ENCODE peak calls at places on chromosomes 12 and 14, in six cellular contexts. One of them, this sample, is unnamed.

GRCh38 chr12:49357099-49357678 is 10.1 kb upstream of the SPATS2 start:
- DNase-seq in right lobe of liver: no peak
- DNase-seq in activated CD4-positive, alpha-beta T cell treated with anti-CD3 and anti-CD28 coated beads, Interleukin-2, amount 10 ng/mL, durations not matched to agents 7 days and 5 days: no peak
- DNase-seq in thoracic aorta: no peak
- DNase-seq in progenitor cell of endocrine pancreas: no peak
- DNase-seq in stimulated activated CD4-positive, alpha-beta T cell treated with anti-CD3 and anti-CD28 coated beads, Interleukin-2, amount 100 ng/mL, for 24 hours: no peak
- DNase-seq in this sample: no peak

GRCh38 chr12:30996255-30996654 is 69.7 kb downstream of the TSPAN11 start:
- DNase-seq in thoracic aorta: no peak
- DNase-seq in stimulated activated CD4-positive, alpha-beta T cell treated with anti-CD3 and anti-CD28 coated beads, Interleukin-2, amount 100 ng/mL, for 24 hours: no peak
- DNase-seq in activated CD4-positive, alpha-beta T cell treated with anti-CD3 and anti-CD28 coated beads, Interleukin-2, amount 10 ng/mL, durations not matched to agents 7 days and 5 days: no peak
- DNase-seq in right lobe of liver: no peak
- DNase-seq in progenitor cell of endocrine pancreas: no peak
- DNase-seq in this sample: no peak

GRCh38 chr12:130970908-130971233 is 17.2 kb downstream of the ADGRD1 start:
- DNase-seq in stimulated activated CD4-positive, alpha-beta T cell treated with anti-CD3 and anti-CD28 coated beads, Interleukin-2, amount 100 ng/mL, for 24 hours: no peak
- DNase-seq in activated CD4-positive, alpha-beta T cell treated with anti-CD3 and anti-CD28 coated beads, Interleukin-2, amount 10 ng/mL, durations not matched to agents 7 days and 5 days: no peak
- DNase-seq in thoracic aorta: no peak
- DNase-seq in progenitor cell of endocrine pancreas: no peak
- DNase-seq in right lobe of liver: no peak
- DNase-seq in this sample: peak; percentile 26

GRCh38 chr12:116975779-116976393 is 65.1 kb downstream of the FBXW8 start:
- DNase-seq in thoracic aorta: no peak
- DNase-seq in right lobe of liver: no peak
- DNase-seq in activated CD4-positive, alpha-beta T cell treated with anti-CD3 and anti-CD28 coated beads, Interleukin-2, amount 10 ng/mL, durations not matched to agents 7 days and 5 days: no peak
- DNase-seq in progenitor cell of endocrine pancreas: no peak
- DNase-seq in stimulated activated CD4-positive, alpha-beta T cell treated with anti-CD3 and anti-CD28 coated beads, Interleukin-2, amount 100 ng/mL, for 24 hours: no peak
- DNase-seq in this sample: no peak

GRCh38 chr14:67943947-67944346 is 124.4 kb downstream of the RAD51B start:
- DNase-seq in thoracic aorta: peak; percentile 54
- DNase-seq in right lobe of liver: peak; percentile 31
- DNase-seq in stimulated activated CD4-positive, alpha-beta T cell treated with anti-CD3 and anti-CD28 coated beads, Interleukin-2, amount 100 ng/mL, for 24 hours: peak; percentile 34
- DNase-seq in activated CD4-positive, alpha-beta T cell treated with anti-CD3 and anti-CD28 coated beads, Interleukin-2, amount 10 ng/mL, durations not matched to agents 7 days and 5 days: peak; percentile 63
- DNase-seq in progenitor cell of endocrine pancreas: peak; percentile 51
- DNase-seq in this sample: no peak

GRCh38 chr12:41407240-41407799 is 219.2 kb downstream of the PDZRN4 start:
- DNase-seq in thoracic aorta: no peak
- DNase-seq in stimulated activated CD4-positive, alpha-beta T cell treated with anti-CD3 and anti-CD28 coated beads, Interleukin-2, amount 100 ng/mL, for 24 hours: no peak
- DNase-seq in activated CD4-positive, alpha-beta T cell treated with anti-CD3 and anti-CD28 coated beads, Interleukin-2, amount 10 ng/mL, durations not matched to agents 7 days and 5 days: no peak
- DNase-seq in progenitor cell of endocrine pancreas: no peak
- DNase-seq in right lobe of liver: no peak
- DNase-seq in this sample: no peak

GRCh38 chr12:112188130-112188830 is 62.9 kb downstream of the TRAFD1 start:
- DNase-seq in activated CD4-positive, alpha-beta T cell treated with anti-CD3 and anti-CD28 coated beads, Interleukin-2, amount 10 ng/mL, durations not matched to agents 7 days and 5 days: no peak
- DNase-seq in right lobe of liver: no peak
- DNase-seq in stimulated activated CD4-positive, alpha-beta T cell treated with anti-CD3 and anti-CD28 coated beads, Interleukin-2, amount 100 ng/mL, for 24 hours: no peak
- DNase-seq in thoracic aorta: no peak
- DNase-seq in progenitor cell of endocrine pancreas: no peak
- DNase-seq in this sample: no peak

GRCh38 chr14:104895786-104896642 is 28.7 kb upstream of the PLD4 start:
- DNase-seq in thoracic aorta: no peak
- DNase-seq in progenitor cell of endocrine pancreas: no peak
- DNase-seq in activated CD4-positive, alpha-beta T cell treated with anti-CD3 and anti-CD28 coated beads, Interleukin-2, amount 10 ng/mL, durations not matched to agents 7 days and 5 days: no peak
- DNase-seq in right lobe of liver: peak; percentile 24
- DNase-seq in stimulated activated CD4-positive, alpha-beta T cell treated with anti-CD3 and anti-CD28 coated beads, Interleukin-2, amount 100 ng/mL, for 24 hours: no peak
- DNase-seq in this sample: peak; percentile 87

GRCh38 chr12:119730381-119730780 is 62.4 kb downstream of the PRKAB1 start:
- DNase-seq in progenitor cell of endocrine pancreas: no peak
- DNase-seq in right lobe of liver: no peak
- DNase-seq in activated CD4-positive, alpha-beta T cell treated with anti-CD3 and anti-CD28 coated beads, Interleukin-2, amount 10 ng/mL, durations not matched to agents 7 days and 5 days: no peak
- DNase-seq in stimulated activated CD4-positive, alpha-beta T cell treated with anti-CD3 and anti-CD28 coated beads, Interleukin-2, amount 100 ng/mL, for 24 hours: no peak
- DNase-seq in thoracic aorta: no peak
- DNase-seq in this sample: no peak

GRCh38 chr12:95473440-95473946 is 459 bp upstream of the METAP2 start:
- DNase-seq in activated CD4-positive, alpha-beta T cell treated with anti-CD3 and anti-CD28 coated beads, Interleukin-2, amount 10 ng/mL, durations not matched to agents 7 days and 5 days: peak; percentile 31
- DNase-seq in stimulated activated CD4-positive, alpha-beta T cell treated with anti-CD3 and anti-CD28 coated beads, Interleukin-2, amount 100 ng/mL, for 24 hours: peak; percentile 26
- DNase-seq in progenitor cell of endocrine pancreas: no peak
- DNase-seq in right lobe of liver: no peak
- DNase-seq in thoracic aorta: no peak
- DNase-seq in this sample: no peak

GRCh38 chr12:132424118-132424438 is 65.9 kb upstream of the FBRSL1 start:
- DNase-seq in progenitor cell of endocrine pancreas: no peak
- DNase-seq in stimulated activated CD4-positive, alpha-beta T cell treated with anti-CD3 and anti-CD28 coated beads, Interleukin-2, amount 100 ng/mL, for 24 hours: no peak
- DNase-seq in right lobe of liver: no peak
- DNase-seq in activated CD4-positive, alpha-beta T cell treated with anti-CD3 and anti-CD28 coated beads, Interleukin-2, amount 10 ng/mL, durations not matched to agents 7 days and 5 days: no peak
- DNase-seq in thoracic aorta: no peak
- DNase-seq in this sample: no peak

GRCh38 chr12:41605528-41606295 is 417.6 kb downstream of the PDZRN4 start:
- DNase-seq in thoracic aorta: no peak
- DNase-seq in stimulated activated CD4-positive, alpha-beta T cell treated with anti-CD3 and anti-CD28 coated beads, Interleukin-2, amount 100 ng/mL, for 24 hours: no peak
- DNase-seq in right lobe of liver: no peak
- DNase-seq in activated CD4-positive, alpha-beta T cell treated with anti-CD3 and anti-CD28 coated beads, Interleukin-2, amount 10 ng/mL, durations not matched to agents 7 days and 5 days: no peak
- DNase-seq in progenitor cell of endocrine pancreas: no peak
- DNase-seq in this sample: no peak

GRCh38 chr14:72744416-72745120 is 149.3 kb downstream of the DPF3 start:
- DNase-seq in thoracic aorta: no peak
- DNase-seq in activated CD4-positive, alpha-beta T cell treated with anti-CD3 and anti-CD28 coated beads, Interleukin-2, amount 10 ng/mL, durations not matched to agents 7 days and 5 days: no peak
- DNase-seq in stimulated activated CD4-positive, alpha-beta T cell treated with anti-CD3 and anti-CD28 coated beads, Interleukin-2, amount 100 ng/mL, for 24 hours: no peak
- DNase-seq in right lobe of liver: no peak
- DNase-seq in progenitor cell of endocrine pancreas: no peak
- DNase-seq in this sample: no peak

GRCh38 chr12:6376965-6377666 is 1.8 kb upstream of the SCNN1A start:
- DNase-seq in activated CD4-positive, alpha-beta T cell treated with anti-CD3 and anti-CD28 coated beads, Interleukin-2, amount 10 ng/mL, durations not matched to agents 7 days and 5 days: peak; percentile 36
- DNase-seq in right lobe of liver: no peak
- DNase-seq in progenitor cell of endocrine pancreas: no peak
- DNase-seq in thoracic aorta: no peak
- DNase-seq in stimulated activated CD4-positive, alpha-beta T cell treated with anti-CD3 and anti-CD28 coated beads, Interleukin-2, amount 100 ng/mL, for 24 hours: no peak
- DNase-seq in this sample: no peak

GRCh38 chr12:10182662-10183061 is 3.8 kb downstream of the TMEM52B start:
- DNase-seq in stimulated activated CD4-positive, alpha-beta T cell treated with anti-CD3 and anti-CD28 coated beads, Interleukin-2, amount 100 ng/mL, for 24 hours: no peak
- DNase-seq in activated CD4-positive, alpha-beta T cell treated with anti-CD3 and anti-CD28 coated beads, Interleukin-2, amount 10 ng/mL, durations not matched to agents 7 days and 5 days: no peak
- DNase-seq in thoracic aorta: no peak
- DNase-seq in progenitor cell of endocrine pancreas: no peak
- DNase-seq in right lobe of liver: no peak
- DNase-seq in this sample: no peak

GRCh38 chr14:94593376-94593748 is 12.1 kb downstream of the SERPINA5 start:
- DNase-seq in stimulated activated CD4-positive, alpha-beta T cell treated with anti-CD3 and anti-CD28 coated beads, Interleukin-2, amount 100 ng/mL, for 24 hours: no peak
- DNase-seq in activated CD4-positive, alpha-beta T cell treated with anti-CD3 and anti-CD28 coated beads, Interleukin-2, amount 10 ng/mL, durations not matched to agents 7 days and 5 days: no peak
- DNase-seq in right lobe of liver: no peak
- DNase-seq in thoracic aorta: no peak
- DNase-seq in progenitor cell of endocrine pancreas: no peak
- DNase-seq in this sample: no peak

GRCh38 chr14:24051162-24051788 is 534 bp upstream of the CARMIL3 start:
- DNase-seq in activated CD4-positive, alpha-beta T cell treated with anti-CD3 and anti-CD28 coated beads, Interleukin-2, amount 10 ng/mL, durations not matched to agents 7 days and 5 days: no peak
- DNase-seq in right lobe of liver: no peak
- DNase-seq in progenitor cell of endocrine pancreas: no peak
- DNase-seq in stimulated activated CD4-positive, alpha-beta T cell treated with anti-CD3 and anti-CD28 coated beads, Interleukin-2, amount 100 ng/mL, for 24 hours: no peak
- DNase-seq in thoracic aorta: no peak
- DNase-seq in this sample: no peak

GRCh38 chr12:5078423-5078822 is 34.7 kb downstream of the KCNA5 start:
- DNase-seq in right lobe of liver: no peak
- DNase-seq in thoracic aorta: peak; percentile 72
- DNase-seq in activated CD4-positive, alpha-beta T cell treated with anti-CD3 and anti-CD28 coated beads, Interleukin-2, amount 10 ng/mL, durations not matched to agents 7 days and 5 days: no peak
- DNase-seq in stimulated activated CD4-positive, alpha-beta T cell treated with anti-CD3 and anti-CD28 coated beads, Interleukin-2, amount 100 ng/mL, for 24 hours: no peak
- DNase-seq in progenitor cell of endocrine pancreas: no peak
- DNase-seq in this sample: no peak

GRCh38 chr12:122959566-122960192 is 6.6 kb downstream of the ABCB9 start:
- DNase-seq in activated CD4-positive, alpha-beta T cell treated with anti-CD3 and anti-CD28 coated beads, Interleukin-2, amount 10 ng/mL, durations not matched to agents 7 days and 5 days: no peak
- DNase-seq in thoracic aorta: no peak
- DNase-seq in right lobe of liver: no peak
- DNase-seq in stimulated activated CD4-positive, alpha-beta T cell treated with anti-CD3 and anti-CD28 coated beads, Interleukin-2, amount 100 ng/mL, for 24 hours: no peak
- DNase-seq in progenitor cell of endocrine pancreas: no peak
- DNase-seq in this sample: no peak

GRCh38 chr12:131371580-131372475 is 339.1 kb upstream of the SFSWAP start:
- DNase-seq in progenitor cell of endocrine pancreas: no peak
- DNase-seq in thoracic aorta: no peak
- DNase-seq in right lobe of liver: no peak
- DNase-seq in activated CD4-positive, alpha-beta T cell treated with anti-CD3 and anti-CD28 coated beads, Interleukin-2, amount 10 ng/mL, durations not matched to agents 7 days and 5 days: no peak
- DNase-seq in stimulated activated CD4-positive, alpha-beta T cell treated with anti-CD3 and anti-CD28 coated beads, Interleukin-2, amount 100 ng/mL, for 24 hours: no peak
- DNase-seq in this sample: no peak

GRCh38 chr12:20451759-20452158 is 83.4 kb downstream of the PDE3A start:
- DNase-seq in stimulated activated CD4-positive, alpha-beta T cell treated with anti-CD3 and anti-CD28 coated beads, Interleukin-2, amount 100 ng/mL, for 24 hours: no peak
- DNase-seq in activated CD4-positive, alpha-beta T cell treated with anti-CD3 and anti-CD28 coated beads, Interleukin-2, amount 10 ng/mL, durations not matched to agents 7 days and 5 days: no peak
- DNase-seq in thoracic aorta: no peak
- DNase-seq in progenitor cell of endocrine pancreas: no peak
- DNase-seq in right lobe of liver: no peak
- DNase-seq in this sample: no peak

GRCh38 chr12:3049596-3050314 is 27.4 kb upstream of the TSPAN9 start:
- DNase-seq in progenitor cell of endocrine pancreas: no peak
- DNase-seq in thoracic aorta: no peak
- DNase-seq in activated CD4-positive, alpha-beta T cell treated with anti-CD3 and anti-CD28 coated beads, Interleukin-2, amount 10 ng/mL, durations not matched to agents 7 days and 5 days: no peak
- DNase-seq in right lobe of liver: no peak
- DNase-seq in stimulated activated CD4-positive, alpha-beta T cell treated with anti-CD3 and anti-CD28 coated beads, Interleukin-2, amount 100 ng/mL, for 24 hours: no peak
- DNase-seq in this sample: no peak

GRCh38 chr12:26043139-26044006 is 81.5 kb downstream of the BHLHE41 start:
- DNase-seq in stimulated activated CD4-positive, alpha-beta T cell treated with anti-CD3 and anti-CD28 coated beads, Interleukin-2, amount 100 ng/mL, for 24 hours: no peak
- DNase-seq in progenitor cell of endocrine pancreas: no peak
- DNase-seq in activated CD4-positive, alpha-beta T cell treated with anti-CD3 and anti-CD28 coated beads, Interleukin-2, amount 10 ng/mL, durations not matched to agents 7 days and 5 days: no peak
- DNase-seq in right lobe of liver: no peak
- DNase-seq in thoracic aorta: no peak
- DNase-seq in this sample: no peak

GRCh38 chr12:120689397-120690082 is 2.6 kb downstream of the MLEC start:
- DNase-seq in activated CD4-positive, alpha-beta T cell treated with anti-CD3 and anti-CD28 coated beads, Interleukin-2, amount 10 ng/mL, durations not matched to agents 7 days and 5 days: no peak
- DNase-seq in thoracic aorta: no peak
- DNase-seq in progenitor cell of endocrine pancreas: no peak
- DNase-seq in right lobe of liver: no peak
- DNase-seq in stimulated activated CD4-positive, alpha-beta T cell treated with anti-CD3 and anti-CD28 coated beads, Interleukin-2, amount 100 ng/mL, for 24 hours: no peak
- DNase-seq in this sample: no peak

GRCh38 chr14:104968153-104968527 is 10.0 kb downstream of the AHNAK2 start:
- DNase-seq in thoracic aorta: no peak
- DNase-seq in right lobe of liver: peak; percentile 64
- DNase-seq in stimulated activated CD4-positive, alpha-beta T cell treated with anti-CD3 and anti-CD28 coated beads, Interleukin-2, amount 100 ng/mL, for 24 hours: no peak
- DNase-seq in activated CD4-positive, alpha-beta T cell treated with anti-CD3 and anti-CD28 coated beads, Interleukin-2, amount 10 ng/mL, durations not matched to agents 7 days and 5 days: no peak
- DNase-seq in progenitor cell of endocrine pancreas: no peak
- DNase-seq in this sample: peak; percentile 80

GRCh38 chr14:84397621-84398020 is 1132.3 kb upstream of the FLRT2 start:
- DNase-seq in progenitor cell of endocrine pancreas: no peak
- DNase-seq in thoracic aorta: no peak
- DNase-seq in activated CD4-positive, alpha-beta T cell treated with anti-CD3 and anti-CD28 coated beads, Interleukin-2, amount 10 ng/mL, durations not matched to agents 7 days and 5 days: no peak
- DNase-seq in right lobe of liver: no peak
- DNase-seq in stimulated activated CD4-positive, alpha-beta T cell treated with anti-CD3 and anti-CD28 coated beads, Interleukin-2, amount 100 ng/mL, for 24 hours: no peak
- DNase-seq in this sample: no peak

GRCh38 chr12:132322206-132323132 is 6.9 kb downstream of the GALNT9 start:
- DNase-seq in stimulated activated CD4-positive, alpha-beta T cell treated with anti-CD3 and anti-CD28 coated beads, Interleukin-2, amount 100 ng/mL, for 24 hours: no peak
- DNase-seq in activated CD4-positive, alpha-beta T cell treated with anti-CD3 and anti-CD28 coated beads, Interleukin-2, amount 10 ng/mL, durations not matched to agents 7 days and 5 days: no peak
- DNase-seq in thoracic aorta: no peak
- DNase-seq in progenitor cell of endocrine pancreas: no peak
- DNase-seq in right lobe of liver: no peak
- DNase-seq in this sample: no peak

GRCh38 chr14:61517861-61518802 is 177.2 kb upstream of the HIF1A start:
- DNase-seq in stimulated activated CD4-positive, alpha-beta T cell treated with anti-CD3 and anti-CD28 coated beads, Interleukin-2, amount 100 ng/mL, for 24 hours: no peak
- DNase-seq in progenitor cell of endocrine pancreas: no peak
- DNase-seq in activated CD4-positive, alpha-beta T cell treated with anti-CD3 and anti-CD28 coated beads, Interleukin-2, amount 10 ng/mL, durations not matched to agents 7 days and 5 days: no peak
- DNase-seq in right lobe of liver: peak; percentile 64
- DNase-seq in thoracic aorta: no peak
- DNase-seq in this sample: no peak

GRCh38 chr12:82867782-82868505 is 181.2 kb downstream of the TMTC2 start:
- DNase-seq in right lobe of liver: no peak
- DNase-seq in progenitor cell of endocrine pancreas: no peak
- DNase-seq in thoracic aorta: no peak
- DNase-seq in stimulated activated CD4-positive, alpha-beta T cell treated with anti-CD3 and anti-CD28 coated beads, Interleukin-2, amount 100 ng/mL, for 24 hours: no peak
- DNase-seq in activated CD4-positive, alpha-beta T cell treated with anti-CD3 and anti-CD28 coated beads, Interleukin-2, amount 10 ng/mL, durations not matched to agents 7 days and 5 days: no peak
- DNase-seq in this sample: no peak

GRCh38 chr14:59566725-59567124 is 9.9 kb downstream of the CCDC175 start:
- DNase-seq in activated CD4-positive, alpha-beta T cell treated with anti-CD3 and anti-CD28 coated beads, Interleukin-2, amount 10 ng/mL, durations not matched to agents 7 days and 5 days: no peak
- DNase-seq in progenitor cell of endocrine pancreas: no peak
- DNase-seq in stimulated activated CD4-positive, alpha-beta T cell treated with anti-CD3 and anti-CD28 coated beads, Interleukin-2, amount 100 ng/mL, for 24 hours: no peak
- DNase-seq in thoracic aorta: no peak
- DNase-seq in right lobe of liver: no peak
- DNase-seq in this sample: no peak

GRCh38 chr12:132095520-132096409 is 48.4 kb downstream of the DDX51 start:
- DNase-seq in right lobe of liver: no peak
- DNase-seq in stimulated activated CD4-positive, alpha-beta T cell treated with anti-CD3 and anti-CD28 coated beads, Interleukin-2, amount 100 ng/mL, for 24 hours: no peak
- DNase-seq in progenitor cell of endocrine pancreas: no peak
- DNase-seq in thoracic aorta: no peak
- DNase-seq in activated CD4-positive, alpha-beta T cell treated with anti-CD3 and anti-CD28 coated beads, Interleukin-2, amount 10 ng/mL, durations not matched to agents 7 days and 5 days: no peak
- DNase-seq in this sample: no peak

GRCh38 chr12:89619764-89620163 is 88.9 kb downstream of the ATP2B1 start:
- DNase-seq in right lobe of liver: no peak
- DNase-seq in stimulated activated CD4-positive, alpha-beta T cell treated with anti-CD3 and anti-CD28 coated beads, Interleukin-2, amount 100 ng/mL, for 24 hours: no peak
- DNase-seq in progenitor cell of endocrine pancreas: no peak
- DNase-seq in activated CD4-positive, alpha-beta T cell treated with anti-CD3 and anti-CD28 coated beads, Interleukin-2, amount 10 ng/mL, durations not matched to agents 7 days and 5 days: no peak
- DNase-seq in thoracic aorta: no peak
- DNase-seq in this sample: no peak

GRCh38 chr12:123522164-123522563 is 11.4 kb downstream of the RILPL1 start:
- DNase-seq in progenitor cell of endocrine pancreas: no peak
- DNase-seq in activated CD4-positive, alpha-beta T cell treated with anti-CD3 and anti-CD28 coated beads, Interleukin-2, amount 10 ng/mL, durations not matched to agents 7 days and 5 days: no peak
- DNase-seq in right lobe of liver: no peak
- DNase-seq in thoracic aorta: no peak
- DNase-seq in stimulated activated CD4-positive, alpha-beta T cell treated with anti-CD3 and anti-CD28 coated beads, Interleukin-2, amount 100 ng/mL, for 24 hours: no peak
- DNase-seq in this sample: no peak